ENCODE peak calls at places on chromosomes 3 and 15, in six cellular contexts. V, Z, H, P, C and X are unnamed samples.

GRCh38 chr3:158109804-158110657 is at the start of gene RSRC1:
- DNase-seq in V (peak), Z (peak), H (peak), P (peak), C (peak), X (peak)

GRCh38 chr3:148211725-148212124 is 486.0 kb upstream of the AGTR1 start:
- DNase-seq in V (peak), Z (peak), H (no peak), P (peak), C (no peak), X (no peak)

GRCh38 chr15:98866503-98866902 is 141.1 kb downstream of the PGPEP1L start:
- DNase-seq in V (peak), Z (peak), H (peak), P (no peak), C (no peak), X (no peak)

GRCh38 chr3:149450281-149450680 is 24.2 kb upstream of the TM4SF4 start:
- DNase-seq in V (peak), Z (no peak), H (no peak), P (no peak), C (no peak), X (no peak)

GRCh38 chr3:118472586-118472985 is 562.1 kb downstream of the IGSF11 start:
- DNase-seq in V (no peak), Z (no peak), H (peak), P (no peak), C (no peak), X (no peak)

GRCh38 chr15:40029979-40030893 is 8.7 kb downstream of the SRP14 start:
- DNase-seq in V (peak), Z (no peak), H (peak), P (no peak), C (no peak), X (no peak)

GRCh38 chr15:77870195-77871065 is 207.1 kb downstream of the TBC1D2B start:
- DNase-seq in V (peak), Z (peak), H (peak), P (peak), C (no peak), X (peak)

GRCh38 chr3:186038360-186038759 is 70.5 kb downstream of the ETV5 start:
- DNase-seq in V (no peak), Z (no peak), H (no peak), P (no peak), C (no peak), X (no peak)

GRCh38 chr3:4395448-4395847 is 71.6 kb downstream of the SUMF1 start:
- DNase-seq in V (peak), Z (no peak), H (no peak), P (no peak), C (no peak), X (no peak)

DNA sequence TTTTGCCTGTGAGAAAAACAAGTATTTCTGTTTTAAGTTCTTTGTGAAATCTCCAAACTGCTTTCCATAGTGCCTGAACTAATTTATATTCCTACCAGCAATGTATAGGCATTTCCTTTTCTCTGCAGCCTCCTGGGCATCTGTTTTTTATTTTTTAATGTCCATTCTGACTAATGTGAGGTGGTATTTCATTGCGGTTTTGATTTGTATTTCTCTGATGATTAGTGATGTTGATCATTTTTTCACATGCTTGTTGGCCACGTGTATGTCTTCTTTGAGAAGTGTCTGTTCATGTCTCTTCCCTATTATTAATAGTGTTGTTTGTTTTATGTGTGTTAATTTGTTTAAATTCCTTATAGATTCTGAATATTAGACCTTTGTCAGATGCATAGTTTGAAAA is 820.5 kb downstream of the MCTP2 start:
- DNase-seq in V (no peak), Z (no peak), H (no peak), P (no peak), C (no peak), X (no peak)
- TF ChIP-seq POLR2A in V (no peak), Z (no peak), H (no peak), P (no peak), C (no peak), X (no peak)

DNA sequence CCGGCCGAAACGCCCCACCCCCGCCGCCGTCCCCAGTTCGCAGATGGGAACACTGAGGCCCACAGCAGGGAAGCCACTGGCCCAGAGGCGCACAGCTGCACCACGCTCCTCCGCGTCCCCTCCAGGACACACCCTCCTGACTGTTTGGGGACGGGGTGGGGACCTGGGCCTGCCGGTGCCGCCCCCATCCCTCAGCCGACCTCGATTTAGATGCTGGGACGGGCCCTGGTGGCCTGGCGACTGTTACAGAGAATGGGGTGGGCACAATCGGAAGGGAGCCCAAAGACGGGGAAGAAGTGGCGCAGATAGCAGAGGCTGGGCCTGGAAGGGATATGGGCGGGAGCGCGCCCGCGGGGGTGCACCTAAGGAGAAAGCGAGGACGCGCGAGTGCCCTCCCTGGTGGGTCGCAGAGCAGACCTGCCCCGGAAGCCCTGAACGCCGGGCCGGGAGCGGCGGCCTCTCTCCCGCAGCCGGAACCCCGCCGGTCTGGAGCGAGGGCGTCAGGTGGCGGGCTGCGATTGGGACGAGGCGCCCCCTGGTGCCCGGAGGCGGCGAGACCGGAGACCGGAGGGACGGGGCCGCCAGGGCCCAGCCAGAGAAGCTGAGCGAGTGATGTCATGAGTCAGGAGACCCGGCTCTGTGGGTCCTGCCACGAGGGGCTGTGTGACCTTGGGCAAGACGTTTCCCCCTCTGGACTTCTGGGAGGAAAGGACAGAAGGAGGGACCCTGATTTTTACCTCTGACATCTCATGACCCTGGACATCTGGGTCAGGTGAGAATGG is 78.4 kb downstream of the IQSEC1 start:
- DNase-seq in V (peak), Z (peak), H (peak), P (peak), C (peak), X (peak)
- TF ChIP-seq POLR2A in V (no peak), Z (peak), H (peak), P (no peak), C (peak), X (no peak)

GRCh38 chr3:50294492-50295403 is 2.5 kb upstream of the IFRD2 start:
- DNase-seq in V (no peak), Z (no peak), H (no peak), P (no peak), C (no peak), X (no peak)
- TF ChIP-seq POLR2A in V (no peak), Z (no peak), H (no peak), P (no peak), C (no peak), X (no peak)

GRCh38 chr15:59688888-59689625 is at the start of gene BNIP2:
- DNase-seq in V (peak), Z (peak), H (peak), P (peak), C (peak), X (peak)
- TF ChIP-seq POLR2A in V (peak), Z (peak), H (peak), P (no peak), C (peak), X (peak)

GRCh38 chr3:13850161-13850945 is 29.5 kb downstream of the WNT7A start:
- DNase-seq in V (no peak), Z (no peak), H (peak), P (no peak), C (no peak), X (peak)
- TF ChIP-seq POLR2A in V (no peak), Z (no peak), H (no peak), P (no peak), C (no peak), X (no peak)

GRCh38 chr3:42667523-42668402 is 14.3 kb downstream of the ZBTB47 start:
- DNase-seq in V (no peak), Z (peak), H (no peak), P (no peak), C (no peak), X (no peak)
- TF ChIP-seq POLR2A in V (no peak), Z (no peak), H (no peak), P (no peak), C (no peak), X (no peak)

DNA sequence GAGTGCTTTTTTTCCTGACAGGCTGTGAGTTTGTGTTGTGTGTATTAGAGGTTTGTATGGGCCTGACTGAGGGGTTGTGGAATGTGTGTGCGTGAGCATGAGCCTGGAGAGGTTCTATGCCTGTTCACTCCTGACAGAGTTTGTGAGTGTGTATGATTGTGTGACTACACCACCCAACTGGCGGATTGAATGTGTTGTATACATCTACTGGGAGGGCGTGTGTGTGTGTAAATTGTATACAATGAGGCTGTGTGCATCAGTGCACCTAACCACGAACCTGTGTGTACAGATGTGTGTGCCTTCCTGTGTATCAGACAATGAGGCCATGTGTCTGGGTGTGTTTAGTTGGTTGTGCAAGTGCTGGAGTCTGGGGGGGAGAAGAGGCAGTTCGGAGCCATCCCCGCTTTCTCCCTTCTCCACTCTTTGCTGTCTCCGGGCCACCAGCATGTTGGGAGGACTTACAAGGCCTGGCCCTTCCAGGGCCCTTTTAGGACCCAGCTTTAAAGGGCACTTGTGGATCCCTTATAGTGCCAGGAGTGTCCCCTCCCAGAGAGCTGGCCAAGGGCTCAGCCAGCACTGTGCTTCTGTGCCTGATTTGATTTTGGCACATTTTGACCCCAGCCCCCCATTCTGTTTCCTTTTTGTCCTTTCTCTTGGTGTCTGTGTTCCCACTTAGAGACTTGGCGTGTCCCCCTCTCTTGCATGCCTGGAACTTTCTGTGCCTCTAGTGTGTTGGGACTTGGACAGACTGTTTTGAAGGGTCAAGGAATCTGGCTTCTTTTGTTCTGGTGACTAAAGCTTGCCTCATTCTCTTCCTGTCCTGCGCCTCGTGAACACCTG is 1.3 kb downstream of the CTDSPL start:
- DNase-seq in V (peak), Z (no peak), H (peak), P (no peak), C (no peak), X (no peak)
- TF ChIP-seq POLR2A in V (no peak), Z (no peak), H (no peak), P (no peak), C (no peak), X (no peak)

GRCh38 chr3:170802164-170803151 is 67.5 kb downstream of the RPL22L1 start:
- DNase-seq in V (peak), Z (peak), H (no peak), P (peak), C (no peak), X (peak)
- TF ChIP-seq POLR2A in V (no peak), Z (no peak), H (no peak), P (no peak), C (no peak), X (no peak)